ENCODE peak calls at places on chromosomes 6 and 20, in eight cellular contexts. One of them, this sample, is unnamed. For H3K27me3, the result is how much of the 10 kb centered on the place peaks cover.

GRCh38 chr20:45867811-45868176 is 10.4 kb downstream of the ZSWIM3 start:
- DNase-seq in astrocyte: peak
- DNase-seq in heart left ventricle: no peak
- DNase-seq in heart right ventricle: no peak
- DNase-seq in body of pancreas: no peak
- DNase-seq in IMR-90: peak
- DNase-seq in psoas muscle: no peak
- DNase-seq in CD4-positive, alpha-beta T cell: no peak
- DNase-seq in this sample: no peak

GRCh38 chr6:31473780-31474725 is 23.9 kb upstream of the MICB start:
- DNase-seq in astrocyte: peak
- DNase-seq in heart left ventricle: no peak
- DNase-seq in heart right ventricle: no peak
- DNase-seq in body of pancreas: no peak
- DNase-seq in IMR-90: peak
- DNase-seq in psoas muscle: no peak
- DNase-seq in CD4-positive, alpha-beta T cell: no peak
- DNase-seq in this sample: peak

GRCh38 chr6:51675020-51675419 is 412.4 kb downstream of the PKHD1 start:
- DNase-seq in astrocyte: no peak
- DNase-seq in heart left ventricle: no peak
- DNase-seq in heart right ventricle: no peak
- DNase-seq in body of pancreas: no peak
- DNase-seq in IMR-90: no peak
- DNase-seq in psoas muscle: no peak
- DNase-seq in CD4-positive, alpha-beta T cell: no peak
- DNase-seq in this sample: no peak

GRCh38 chr20:59574308-59574707 is 30.0 kb upstream of the PHACTR3 start:
- DNase-seq in astrocyte: no peak
- DNase-seq in heart left ventricle: no peak
- DNase-seq in heart right ventricle: no peak
- DNase-seq in body of pancreas: no peak
- DNase-seq in IMR-90: no peak
- DNase-seq in psoas muscle: no peak
- DNase-seq in CD4-positive, alpha-beta T cell: no peak
- DNase-seq in this sample: no peak

GRCh38 chr20:51460163-51460562 is 82.4 kb downstream of the NFATC2 start:
- DNase-seq in astrocyte: no peak
- DNase-seq in heart left ventricle: no peak
- DNase-seq in heart right ventricle: no peak
- DNase-seq in body of pancreas: no peak
- DNase-seq in IMR-90: no peak
- DNase-seq in psoas muscle: no peak
- DNase-seq in CD4-positive, alpha-beta T cell: no peak
- DNase-seq in this sample: no peak

GRCh38 chr6:137223370-137224131 is 4.4 kb upstream of the IFNGR1 start:
- DNase-seq in astrocyte: peak
- DNase-seq in heart left ventricle: peak
- DNase-seq in heart right ventricle: no peak
- DNase-seq in body of pancreas: peak
- DNase-seq in IMR-90: peak
- DNase-seq in psoas muscle: no peak
- DNase-seq in CD4-positive, alpha-beta T cell: no peak
- DNase-seq in this sample: peak

GRCh38 chr6:41284726-41285125 is 1.8 kb downstream of the TREM1 start:
- DNase-seq in astrocyte: peak
- DNase-seq in heart left ventricle: no peak
- DNase-seq in heart right ventricle: no peak
- DNase-seq in body of pancreas: no peak
- DNase-seq in IMR-90: peak
- DNase-seq in psoas muscle: no peak
- DNase-seq in CD4-positive, alpha-beta T cell: no peak
- DNase-seq in this sample: no peak

GRCh38 chr20:63659370-63659769 is 1.3 kb downstream of the RTEL1 start:
- DNase-seq in astrocyte: no peak
- DNase-seq in heart left ventricle: no peak
- DNase-seq in heart right ventricle: no peak
- DNase-seq in body of pancreas: no peak
- DNase-seq in IMR-90: no peak
- DNase-seq in psoas muscle: no peak
- DNase-seq in CD4-positive, alpha-beta T cell: no peak
- DNase-seq in this sample: no peak

GRCh38 chr6:122726649-122727048 is 52.9 kb upstream of the FABP7 start:
- DNase-seq in astrocyte: no peak
- DNase-seq in heart left ventricle: no peak
- DNase-seq in heart right ventricle: no peak
- DNase-seq in body of pancreas: no peak
- DNase-seq in IMR-90: peak
- DNase-seq in psoas muscle: no peak
- DNase-seq in CD4-positive, alpha-beta T cell: no peak
- DNase-seq in this sample: no peak

GRCh38 chr6:111845441-111845871 is 27.8 kb downstream of the FYN start:
- DNase-seq in astrocyte: no peak
- DNase-seq in heart left ventricle: no peak
- DNase-seq in heart right ventricle: no peak
- DNase-seq in body of pancreas: no peak
- DNase-seq in IMR-90: no peak
- DNase-seq in psoas muscle: no peak
- DNase-seq in CD4-positive, alpha-beta T cell: no peak
- DNase-seq in this sample: no peak

GRCh38 chr20:62620624-62621023 is 21.7 kb upstream of the SLCO4A1 start:
- DNase-seq in astrocyte: no peak
- DNase-seq in heart left ventricle: no peak
- DNase-seq in heart right ventricle: no peak
- DNase-seq in body of pancreas: no peak
- DNase-seq in IMR-90: no peak
- DNase-seq in psoas muscle: no peak
- DNase-seq in CD4-positive, alpha-beta T cell: no peak
- DNase-seq in this sample: no peak

GRCh38 chr20:45890077-45890996 is 671 bp downstream of the NEURL2 start:
- DNase-seq in astrocyte: peak
- DNase-seq in heart left ventricle: peak
- DNase-seq in heart right ventricle: peak
- DNase-seq in body of pancreas: peak
- DNase-seq in IMR-90: peak
- DNase-seq in psoas muscle: peak
- DNase-seq in CD4-positive, alpha-beta T cell: peak
- DNase-seq in this sample: peak

GRCh38 chr6:166351715-166352285 is 9.5 kb upstream of the SFT2D1 start:
- DNase-seq in astrocyte: no peak
- DNase-seq in heart left ventricle: no peak
- DNase-seq in heart right ventricle: no peak
- DNase-seq in body of pancreas: peak
- DNase-seq in IMR-90: no peak
- DNase-seq in psoas muscle: no peak
- DNase-seq in CD4-positive, alpha-beta T cell: no peak
- DNase-seq in this sample: no peak

GRCh38 chr6:163120223-163120622 is 294.3 kb upstream of the QKI start:
- DNase-seq in astrocyte: no peak
- DNase-seq in heart left ventricle: no peak
- DNase-seq in heart right ventricle: no peak
- DNase-seq in body of pancreas: no peak
- DNase-seq in IMR-90: no peak
- DNase-seq in psoas muscle: no peak
- DNase-seq in CD4-positive, alpha-beta T cell: no peak
- DNase-seq in this sample: no peak

GRCh38 chr6:149887343-149887742 is 10.6 kb downstream of the RAET1E start:
- DNase-seq in astrocyte: peak
- DNase-seq in heart left ventricle: no peak
- DNase-seq in heart right ventricle: no peak
- DNase-seq in body of pancreas: no peak
- DNase-seq in IMR-90: peak
- DNase-seq in psoas muscle: peak
- DNase-seq in CD4-positive, alpha-beta T cell: no peak
- DNase-seq in this sample: peak

GRCh38 chr20:20864346-20865096 is 152.1 kb upstream of the RALGAPA2 start:
- DNase-seq in astrocyte: no peak
- DNase-seq in heart left ventricle: no peak
- DNase-seq in heart right ventricle: no peak
- DNase-seq in body of pancreas: no peak
- DNase-seq in IMR-90: no peak
- DNase-seq in psoas muscle: no peak
- DNase-seq in CD4-positive, alpha-beta T cell: no peak
- DNase-seq in this sample: no peak

GRCh38 chr6:52595000-52595795 is 18.3 kb upstream of the TRAM2 start:
- DNase-seq in astrocyte: peak
- DNase-seq in heart left ventricle: peak
- DNase-seq in heart right ventricle: peak
- DNase-seq in body of pancreas: no peak
- DNase-seq in IMR-90: peak
- DNase-seq in psoas muscle: peak
- DNase-seq in CD4-positive, alpha-beta T cell: no peak
- DNase-seq in this sample: peak

DNA sequence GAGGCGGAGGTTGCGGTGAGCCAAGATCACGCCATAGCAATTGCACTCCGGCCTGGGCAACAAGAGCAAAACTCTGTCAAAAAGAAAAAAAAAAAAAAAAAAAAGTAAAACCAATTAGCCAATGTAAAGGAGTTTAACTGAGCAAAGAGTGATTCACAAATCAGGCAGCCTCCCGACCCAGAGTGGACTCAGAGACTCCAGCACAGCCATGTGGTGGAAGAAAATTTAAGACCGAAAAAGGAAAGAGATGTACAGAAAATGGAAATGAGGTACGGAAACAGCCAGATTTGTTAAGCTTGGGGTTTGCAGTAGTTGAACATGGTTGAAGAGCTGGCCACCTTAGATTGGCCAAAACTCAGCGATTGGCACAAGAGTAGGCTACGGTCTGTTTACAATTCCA is 51.4 kb downstream of the ERMARD start:
- DNase-seq in astrocyte: no peak
- DNase-seq in heart left ventricle: no peak
- DNase-seq in heart right ventricle: no peak
- DNase-seq in body of pancreas: no peak
- DNase-seq in IMR-90: peak
- DNase-seq in psoas muscle: no peak
- DNase-seq in CD4-positive, alpha-beta T cell: no peak
- DNase-seq in this sample: peak
- H3K27me3 ChIP-seq in astrocyte: under half
- H3K27me3 ChIP-seq in heart left ventricle: under half
- H3K27me3 ChIP-seq in heart right ventricle: under half
- H3K27me3 ChIP-seq in body of pancreas: under half
- H3K27me3 ChIP-seq in IMR-90: under half
- H3K27me3 ChIP-seq in psoas muscle: under half
- H3K27me3 ChIP-seq in CD4-positive, alpha-beta T cell: under half
- H3K27me3 ChIP-seq in this sample: under half

GRCh38 chr20:37610203-37610798 is 82.6 kb upstream of the BLCAP start:
- DNase-seq in astrocyte: no peak
- DNase-seq in heart left ventricle: no peak
- DNase-seq in heart right ventricle: no peak
- DNase-seq in body of pancreas: no peak
- DNase-seq in IMR-90: no peak
- DNase-seq in psoas muscle: no peak
- DNase-seq in CD4-positive, alpha-beta T cell: no peak
- DNase-seq in this sample: no peak
- H3K27me3 ChIP-seq in astrocyte: under half
- H3K27me3 ChIP-seq in heart left ventricle: under half
- H3K27me3 ChIP-seq in heart right ventricle: under half
- H3K27me3 ChIP-seq in body of pancreas: under half
- H3K27me3 ChIP-seq in IMR-90: under half
- H3K27me3 ChIP-seq in psoas muscle: under half
- H3K27me3 ChIP-seq in CD4-positive, alpha-beta T cell: under half
- H3K27me3 ChIP-seq in this sample: under half

DNA sequence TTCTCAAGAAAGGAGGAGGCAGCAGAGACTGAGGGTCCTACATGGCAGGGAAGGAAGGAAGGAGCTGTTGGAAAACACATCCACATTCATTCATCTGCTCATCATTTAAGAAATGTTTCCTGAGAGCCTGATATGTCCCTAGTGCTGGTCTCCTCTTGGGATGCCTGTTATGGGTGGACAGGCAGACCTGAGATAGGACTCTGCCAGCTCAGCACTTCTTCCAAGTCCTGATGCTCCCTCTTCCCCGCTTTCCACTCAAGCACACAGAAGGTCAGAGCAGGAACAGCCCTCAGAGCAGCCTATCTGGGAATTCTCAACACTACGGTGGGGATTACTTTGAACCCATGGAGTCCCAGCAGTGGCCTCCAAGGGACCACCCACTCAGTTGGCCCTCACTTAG is 8.0 kb upstream of the SIRPD start:
- DNase-seq in astrocyte: no peak
- DNase-seq in heart left ventricle: no peak
- DNase-seq in heart right ventricle: no peak
- DNase-seq in body of pancreas: no peak
- DNase-seq in IMR-90: no peak
- DNase-seq in psoas muscle: no peak
- DNase-seq in CD4-positive, alpha-beta T cell: no peak
- DNase-seq in this sample: no peak
- H3K27me3 ChIP-seq in astrocyte: under half
- H3K27me3 ChIP-seq in heart left ventricle: under half
- H3K27me3 ChIP-seq in heart right ventricle: under half
- H3K27me3 ChIP-seq in body of pancreas: under half
- H3K27me3 ChIP-seq in IMR-90: under half
- H3K27me3 ChIP-seq in psoas muscle: under half
- H3K27me3 ChIP-seq in CD4-positive, alpha-beta T cell: under half
- H3K27me3 ChIP-seq in this sample: under half

GRCh38 chr20:13221313-13221672 is 219 bp downstream of the ISM1 start:
- DNase-seq in astrocyte: no peak
- DNase-seq in heart left ventricle: no peak
- DNase-seq in heart right ventricle: no peak
- DNase-seq in body of pancreas: no peak
- DNase-seq in IMR-90: no peak
- DNase-seq in psoas muscle: peak
- DNase-seq in CD4-positive, alpha-beta T cell: no peak
- DNase-seq in this sample: no peak

GRCh38 chr20:13222319-13222716 is 1.2 kb downstream of the ISM1 start:
- DNase-seq in astrocyte: no peak
- DNase-seq in heart left ventricle: no peak
- DNase-seq in heart right ventricle: no peak
- DNase-seq in body of pancreas: no peak
- DNase-seq in IMR-90: no peak
- DNase-seq in psoas muscle: no peak
- DNase-seq in CD4-positive, alpha-beta T cell: no peak
- DNase-seq in this sample: no peak

GRCh38 chr20:13221673-13222318 is 722 bp downstream of the ISM1 start:
- DNase-seq in astrocyte: peak
- DNase-seq in heart left ventricle: peak
- DNase-seq in heart right ventricle: peak
- DNase-seq in body of pancreas: peak
- DNase-seq in IMR-90: peak
- DNase-seq in psoas muscle: peak
- DNase-seq in CD4-positive, alpha-beta T cell: peak
- DNase-seq in this sample: peak

GRCh38 chr20:13226367-13226766 is 5.3 kb downstream of the ISM1 start:
- DNase-seq in astrocyte: no peak
- DNase-seq in heart left ventricle: no peak
- DNase-seq in heart right ventricle: no peak
- DNase-seq in body of pancreas: no peak
- DNase-seq in IMR-90: no peak
- DNase-seq in psoas muscle: no peak
- DNase-seq in CD4-positive, alpha-beta T cell: no peak
- DNase-seq in this sample: no peak

DNA sequence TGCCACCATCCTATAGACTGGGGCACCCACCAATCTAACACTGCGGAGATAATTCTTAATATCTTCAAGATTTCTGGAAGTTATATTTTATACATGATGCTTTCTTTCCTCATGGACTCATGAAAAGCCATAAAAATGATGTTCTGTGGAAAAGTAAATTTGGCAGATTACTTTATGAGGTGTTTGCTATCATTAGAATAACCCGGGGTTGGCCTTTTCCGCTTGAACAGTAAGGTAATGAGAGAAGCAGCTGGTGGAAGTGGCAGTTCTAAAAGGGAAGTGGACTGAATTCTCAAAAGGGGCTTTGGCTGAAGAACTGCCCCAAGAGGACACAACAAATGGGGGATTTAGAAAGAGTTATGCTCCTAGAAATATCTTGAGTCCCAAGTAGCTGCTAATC is 2.7 kb downstream of the ISM1 start:
- DNase-seq in astrocyte: no peak
- DNase-seq in heart left ventricle: no peak
- DNase-seq in heart right ventricle: no peak
- DNase-seq in body of pancreas: no peak
- DNase-seq in IMR-90: no peak
- DNase-seq in psoas muscle: no peak
- DNase-seq in CD4-positive, alpha-beta T cell: no peak
- DNase-seq in this sample: no peak
- H3K27me3 ChIP-seq in astrocyte: under half
- H3K27me3 ChIP-seq in heart left ventricle: under half
- H3K27me3 ChIP-seq in heart right ventricle: half or more
- H3K27me3 ChIP-seq in body of pancreas: under half
- H3K27me3 ChIP-seq in IMR-90: under half
- H3K27me3 ChIP-seq in psoas muscle: under half
- H3K27me3 ChIP-seq in CD4-positive, alpha-beta T cell: under half
- H3K27me3 ChIP-seq in this sample: under half